ENCODE peak calls at places on chromosomes 4 and X, in ten cellular contexts. I is mucosa of descending colon, E is GM10248, B is breast epithelium, J is neural crest cell, A is upper lobe of right lung, H is foreskin fibroblast, Z is lower lobe of right lung, M is tibial nerve, V is epithelial cell of esophagus. T is an unnamed sample.

GRCh38 chr4:139458999-139459398 is 5.1 kb downstream of the RAB33B start:
- DNase-seq in M (no peak), A (no peak), H (no peak), J (no peak), Z (no peak), B (no peak), E (no peak), I (no peak), V (peak), T (no peak)

GRCh38 chr4:7399433-7400234 is 35.1 kb downstream of the PSAPL1 start:
- DNase-seq in M (no peak), Z (no peak), I (no peak), B (peak), E (no peak), H (no peak), A (no peak), J (no peak), V (no peak), T (no peak)

GRCh38 chr4:107629318-107629717 is 90.7 kb downstream of the PAPSS1 start:
- DNase-seq in M (no peak), B (no peak), J (no peak), A (no peak), Z (no peak), I (no peak), E (no peak), V (no peak), H (no peak), T (no peak)

GRCh38 chrX:40097101-40097491 is 662 bp downstream of the BCOR start:
- DNase-seq in A (peak), V (no peak), E (no peak), B (no peak), H (no peak), I (peak), Z (no peak), M (no peak), J (no peak), T (peak)

GRCh38 chrX:114889454-114889853 is 128.0 kb downstream of the IL13RA2 start:
- DNase-seq in B (no peak), A (no peak), H (no peak), Z (no peak), E (no peak), J (no peak), V (no peak), M (no peak), I (no peak), T (no peak)

GRCh38 chr4:79831119-79831528 is 241.9 kb downstream of the ANTXR2 start:
- DNase-seq in J (no peak), I (no peak), M (no peak), Z (no peak), B (no peak), H (no peak), E (no peak), A (no peak), V (no peak), T (no peak)

GRCh38 chrX:110172215-110172614 is 145.7 kb downstream of the AMMECR1 start:
- DNase-seq in J (no peak), M (no peak), I (no peak), E (peak), H (no peak), V (no peak), Z (no peak), B (no peak), A (no peak), T (peak)

GRCh38 chrX:153460826-153461225 is 9.6 kb downstream of the HAUS7 start:
- DNase-seq in B (no peak), V (peak), Z (peak), E (peak), J (peak), H (no peak), M (no peak), A (no peak), I (no peak), T (no peak)

GRCh38 chr4:101237773-101238172 is 109.6 kb downstream of the PPP3CA start:
- DNase-seq in I (no peak), V (no peak), E (no peak), H (no peak), M (no peak), J (no peak), Z (no peak), B (no peak), A (no peak), T (no peak)

GRCh38 chrX:111244238-111244750 is 26.0 kb downstream of the CAPN6 start:
- DNase-seq in E (peak), Z (no peak), I (no peak), B (no peak), H (peak), M (no peak), A (no peak), J (no peak), V (peak), T (no peak)

GRCh38 chr4:153622778-153623240 is 61.3 kb upstream of the TLR2 start:
- DNase-seq in M (no peak), Z (no peak), I (no peak), B (no peak), J (no peak), A (no peak), V (no peak), E (no peak), H (no peak), T (no peak)

GRCh38 chrX:101210630-101211029 is 9.0 kb upstream of the DRP2 start:
- DNase-seq in I (no peak), H (no peak), A (no peak), B (no peak), J (no peak), Z (no peak), E (no peak), M (no peak), V (no peak), T (no peak)

GRCh38 chr4:83024233-83024632 is 10.8 kb upstream of the COPS4 start:
- DNase-seq in H (no peak), Z (no peak), E (no peak), V (no peak), M (no peak), B (no peak), J (no peak), I (no peak), A (no peak), T (no peak)

GRCh38 chrX:1476682-1477081 is 24.0 kb upstream of the ASMTL start:
- DNase-seq in V (no peak), E (no peak), I (no peak), B (no peak), M (no peak), A (no peak), Z (no peak), J (no peak), H (no peak), T (no peak)

GRCh38 chr4:1349359-1350168 is 2.6 kb downstream of the UVSSA start:
- DNase-seq in Z (no peak), H (no peak), I (no peak), B (no peak), V (no peak), A (no peak), E (no peak), M (no peak), J (no peak), T (no peak)

GRCh38 chrX:107677501-107677901 is 49.2 kb downstream of the PRPS1 start:
- DNase-seq in H (no peak), A (no peak), V (peak), I (no peak), Z (no peak), B (no peak), M (no peak), E (no peak), J (no peak), T (no peak)

GRCh38 chrX:68936608-68937007 is 107.8 kb downstream of the EFNB1 start:
- DNase-seq in I (no peak), M (no peak), B (no peak), J (no peak), Z (no peak), A (no peak), V (peak), E (no peak), H (peak), T (no peak)

GRCh38 chr4:126268106-126268505 is 953.4 kb downstream of the FAT4 start:
- DNase-seq in V (peak), M (no peak), J (no peak), E (no peak), Z (no peak), H (peak), B (no peak), I (no peak), A (no peak), T (no peak)

GRCh38 chr4:140298001-140298400 is 75.4 kb upstream of the SCOC start:
- DNase-seq in M (no peak), A (no peak), Z (no peak), H (no peak), V (no peak), I (no peak), E (no peak), B (no peak), J (no peak), T (no peak)

GRCh38 chr4:171538601-171539100 is 274.6 kb upstream of the GALNTL6 start:
- DNase-seq in H (no peak), I (no peak), M (no peak), V (peak), Z (no peak), A (no peak), J (no peak), E (no peak), B (no peak), T (no peak)

GRCh38 chrX:124208675-124209074 is 123.8 kb upstream of the TEX13D start:
- DNase-seq in H (no peak), Z (no peak), V (no peak), J (no peak), B (no peak), M (no peak), I (no peak), E (no peak), A (no peak), T (no peak)

DNA sequence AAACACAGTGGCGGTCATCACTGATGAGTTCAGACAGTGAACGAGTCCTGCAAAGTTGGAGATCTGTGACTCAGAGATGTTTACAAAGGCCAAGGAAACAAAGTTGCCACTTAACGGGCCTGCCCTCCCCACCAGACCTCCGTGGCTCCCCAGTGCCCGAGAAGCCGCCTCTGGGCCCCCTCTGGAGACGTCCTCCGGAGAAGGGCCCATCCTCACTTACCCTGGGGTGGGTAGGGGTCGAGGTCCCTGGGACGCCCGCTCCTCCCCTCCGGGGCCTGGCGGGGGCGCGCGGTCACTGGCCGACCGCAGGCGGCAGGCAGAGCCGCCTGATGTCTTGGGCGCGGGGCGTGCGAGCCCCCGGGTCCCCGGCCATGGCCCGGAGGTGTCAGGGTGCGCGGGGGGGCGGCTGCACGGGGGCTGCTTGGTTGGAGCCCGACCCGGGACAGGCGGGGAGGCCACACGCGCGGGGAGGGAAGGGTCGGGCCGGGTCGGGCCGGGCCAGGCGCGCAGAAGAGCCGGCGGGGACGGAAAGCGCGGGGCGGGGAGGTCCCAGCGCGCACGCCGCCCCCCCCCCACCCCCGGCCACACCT is 590 bp downstream of the DHRSX start:
- DNase-seq in V (peak), Z (peak), E (peak), I (no peak), H (peak), A (peak), B (no peak), M (no peak), J (peak), T (peak)
- TF ChIP-seq CTCF in V (no peak), Z (no peak), E (peak), I (no peak), H (no peak), A (no peak), B (no peak), M (no peak), J (peak), T (no peak)

GRCh38 chr4:14596904-14597303 is 405.4 kb upstream of the CPEB2 start:
- DNase-seq in J (no peak), Z (no peak), E (no peak), B (no peak), A (no peak), I (no peak), H (no peak), M (no peak), V (peak), T (no peak)
- TF ChIP-seq CTCF in J (peak), Z (no peak), E (no peak), B (no peak), A (no peak), I (no peak), H (no peak), M (no peak), V (peak), T (no peak)

DNA sequence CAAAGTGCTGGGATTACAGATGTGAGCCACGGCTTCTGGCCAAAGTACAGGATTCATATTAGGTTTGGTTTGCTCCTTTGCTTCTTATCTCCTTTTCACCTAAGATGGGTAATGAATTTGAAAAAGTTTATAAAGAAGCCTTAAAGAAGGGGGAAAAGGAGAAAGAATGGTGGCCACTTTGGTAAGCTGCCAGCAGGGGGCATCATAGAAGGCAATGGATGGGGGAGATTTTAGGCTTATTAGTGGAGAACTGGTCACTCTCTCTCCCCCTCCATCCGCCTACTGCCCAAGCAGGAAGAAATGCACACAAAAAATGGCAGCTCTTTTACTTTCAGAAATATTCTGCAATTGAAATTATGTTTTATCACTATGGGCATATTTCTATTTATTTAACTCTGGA is 32.0 kb downstream of the SPARCL1 start:
- DNase-seq in E (no peak), I (no peak), J (peak), M (no peak), V (no peak), A (no peak), H (no peak), B (no peak), Z (no peak), T (no peak)
- TF ChIP-seq CTCF in E (peak), I (no peak), J (peak), M (peak), V (peak), A (peak), H (peak), B (no peak), Z (peak), T (no peak)

DNA sequence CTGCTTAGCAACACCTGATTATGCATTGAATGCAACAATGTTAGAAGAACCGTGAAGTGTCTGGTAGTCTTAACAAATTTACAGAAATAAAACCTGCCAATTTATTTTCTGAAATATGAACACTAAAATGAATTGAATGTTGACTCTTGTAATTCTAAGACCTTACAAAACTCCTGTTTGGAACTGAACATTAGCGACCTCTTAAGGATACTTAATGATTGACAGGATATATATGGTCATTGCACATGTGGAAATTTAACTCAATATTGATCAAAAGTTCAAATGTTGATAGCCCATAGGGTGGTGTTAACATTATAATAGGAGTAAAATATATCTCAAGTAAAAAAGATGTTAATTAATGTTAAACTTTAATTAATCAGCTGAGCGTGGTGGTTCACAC is 79.1 kb downstream of the TECRL start:
- DNase-seq in J (no peak), B (no peak), M (no peak), H (no peak), A (no peak), Z (no peak), I (no peak), V (no peak), E (no peak), T (no peak)
- TF ChIP-seq CTCF in J (no peak), B (no peak), M (no peak), H (no peak), A (no peak), Z (no peak), I (no peak), V (no peak), E (no peak), T (no peak)

GRCh38 chrX:66760648-66761047 is 121.8 kb upstream of the EDA2R start:
- DNase-seq in A (no peak), V (no peak), E (no peak), J (no peak), M (no peak), I (no peak), Z (no peak), B (no peak), H (no peak), T (no peak)
- TF ChIP-seq CTCF in A (no peak), V (no peak), E (no peak), J (peak), M (no peak), I (no peak), Z (no peak), B (no peak), H (no peak), T (no peak)

DNA sequence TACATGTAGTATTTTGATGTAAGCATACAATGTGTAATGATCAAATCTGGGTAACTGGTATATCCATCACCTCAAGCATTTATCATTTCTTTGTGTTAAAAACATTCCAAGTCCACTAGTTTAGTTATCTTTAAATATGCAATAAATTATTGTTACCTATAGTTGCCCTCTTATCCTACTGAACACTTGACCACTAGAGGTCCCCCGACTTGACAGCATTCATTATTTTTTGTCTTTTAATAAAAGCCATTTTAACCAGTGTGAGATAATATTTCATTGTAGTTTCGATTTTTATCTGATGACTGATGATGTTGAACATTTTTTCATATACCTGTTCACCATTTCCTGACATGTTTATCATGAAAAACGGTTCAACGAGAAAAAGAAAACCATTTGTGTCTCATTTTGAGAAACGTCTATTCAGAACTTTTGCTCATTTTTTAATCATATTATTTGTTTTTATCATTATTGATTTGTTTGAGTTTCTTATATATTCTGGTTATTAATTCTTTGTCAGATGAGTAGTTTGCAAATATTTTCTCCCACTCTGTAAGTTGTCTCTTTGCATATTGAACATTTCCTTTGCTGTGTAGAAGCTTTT is 199.0 kb upstream of the CXXC4 start:
- DNase-seq in B (no peak), M (no peak), H (no peak), A (no peak), I (no peak), Z (no peak), V (peak), E (no peak), J (no peak), T (no peak)
- TF ChIP-seq CTCF in B (no peak), M (no peak), H (no peak), A (peak), I (no peak), Z (peak), V (peak), E (no peak), J (peak), T (no peak)

GRCh38 chr4:78136109-78137081 is 79.3 kb downstream of the FRAS1 start:
- DNase-seq in Z (no peak), E (no peak), I (no peak), A (no peak), M (no peak), J (no peak), V (no peak), B (no peak), H (no peak), T (no peak)

GRCh38 chr4:78129383-78130108 is 72.4 kb downstream of the FRAS1 start:
- DNase-seq in Z (no peak), J (no peak), A (no peak), H (no peak), V (no peak), E (no peak), M (no peak), B (no peak), I (no peak), T (no peak)

DNA sequence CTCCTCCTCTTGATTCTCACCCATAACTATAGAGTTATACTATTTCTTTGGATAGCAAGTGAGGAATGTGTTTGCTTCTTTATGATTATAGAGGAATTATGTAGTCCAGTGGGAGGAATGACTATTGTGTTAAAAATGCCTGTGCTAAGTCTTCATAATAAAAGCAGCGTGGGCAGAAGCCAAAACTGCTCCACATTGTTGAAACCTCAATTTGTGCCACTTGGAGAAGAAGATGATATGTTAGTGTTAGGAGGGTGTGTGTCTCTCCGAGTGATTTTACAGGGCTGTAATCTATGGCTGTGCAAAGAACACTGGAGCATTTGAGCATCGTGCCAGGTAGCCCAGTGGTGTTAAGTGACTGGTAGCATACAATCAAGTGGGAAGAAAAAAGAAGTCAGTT is 74.3 kb downstream of the FRAS1 start:
- DNase-seq in J (no peak), V (no peak), I (no peak), A (no peak), E (no peak), Z (no peak), H (peak), M (no peak), B (no peak), T (no peak)
- TF ChIP-seq CTCF in J (no peak), V (no peak), I (no peak), A (no peak), E (no peak), Z (no peak), H (no peak), M (no peak), B (no peak), T (no peak)

GRCh38 chr4:71130827-71131603 is 137.6 kb downstream of the DCK start:
- DNase-seq in I (no peak), V (peak), H (peak), J (no peak), E (no peak), Z (no peak), B (no peak), M (no peak), A (no peak), T (no peak)
- TF ChIP-seq CTCF in I (no peak), V (no peak), H (peak), J (no peak), E (no peak), Z (no peak), B (no peak), M (no peak), A (no peak), T (no peak)

DNA sequence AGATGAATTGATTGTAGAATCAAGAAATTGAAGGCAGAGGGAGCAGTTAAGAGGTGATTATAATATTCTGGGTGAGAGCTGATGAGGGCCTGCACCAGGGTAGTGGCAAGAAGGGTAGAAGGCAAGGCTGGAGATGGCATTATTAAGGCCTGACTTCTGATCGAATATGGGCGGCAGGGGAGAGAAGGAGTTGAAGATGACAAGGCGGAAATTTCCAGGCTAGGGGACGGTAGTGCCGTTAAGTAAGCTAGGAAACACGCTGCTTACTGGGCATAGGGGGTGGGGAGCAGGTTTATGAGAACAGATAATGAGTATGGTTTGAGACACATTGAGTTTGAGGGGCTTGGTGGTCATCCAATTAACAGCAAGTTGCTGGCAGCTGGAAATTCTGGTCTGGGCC is 19.5 kb downstream of the BCORL1 start:
- DNase-seq in Z (no peak), I (no peak), E (no peak), H (no peak), A (no peak), M (no peak), V (no peak), J (no peak), B (no peak), T (no peak)
- TF ChIP-seq CTCF in Z (no peak), I (no peak), E (no peak), H (no peak), A (no peak), M (no peak), V (no peak), J (no peak), B (no peak), T (no peak)